ENCODE peak calls at places on chromosomes 6 and 20, in ten cellular contexts. Z is AG04450; B is hepatocyte; G is kidney; V is aorta; N is CD4-positive, CD25-positive, alpha-beta regulatory T cell; C is sigmoid colon; J is pancreas; X is psoas muscle; M is breast epithelium. D is an unnamed sample.

GRCh38 chr6:124282541-124282940 is 478.9 kb downstream of the NKAIN2 start:
- DNase-seq in V (no peak), Z (no peak), N (no peak), C (no peak), J (no peak), M (no peak), B (no peak), X (no peak), G (no peak), D (no peak)

GRCh38 chr20:23874747-23875146 is 4.8 kb downstream of the CST5 start:
- DNase-seq in V (no peak), X (no peak), Z (no peak), C (no peak), G (no peak), J (no peak), M (no peak), B (no peak), N (no peak), D (no peak)

GRCh38 chr6:3309391-3310050 is 50.8 kb downstream of the PSMG4 start:
- DNase-seq in M (no peak), B (no peak), V (no peak), J (peak; percentile 67), C (peak; percentile 30), Z (no peak), G (no peak), X (no peak), N (no peak), D (no peak)

GRCh38 chr6:132830236-132830799 is 15.9 kb downstream of the RPS12 start:
- DNase-seq in N (no peak), B (peak; percentile 54), X (no peak), V (no peak), C (no peak), M (no peak), J (no peak), Z (no peak), G (no peak), D (no peak)

GRCh38 chr20:25486377-25486776 is 78.9 kb downstream of the GINS1 start:
- DNase-seq in C (no peak), X (no peak), G (no peak), N (no peak), B (no peak), J (no peak), Z (peak; percentile 10), M (no peak), V (no peak), D (peak; percentile 44)

GRCh38 chr20:61404311-61404710 is 152.2 kb downstream of the CDH4 start:
- DNase-seq in Z (no peak), M (no peak), J (no peak), V (no peak), C (no peak), B (no peak), X (no peak), G (no peak), N (no peak), D (no peak)

GRCh38 chr20:35560105-35560511 is 18.2 kb downstream of the ERGIC3 start:
- DNase-seq in G (no peak), N (no peak), B (no peak), J (no peak), M (no peak), Z (no peak), C (no peak), X (peak; percentile 32), V (peak; percentile 25), D (no peak)

GRCh38 chr6:129469070-129469662 is 240.8 kb downstream of the ARHGAP18 start:
- DNase-seq in Z (no peak), X (no peak), N (no peak), C (no peak), M (no peak), V (no peak), J (no peak), B (no peak), G (no peak), D (no peak)

GRCh38 chr6:46510656-46511055 is 19.4 kb upstream of the RCAN2 start:
- DNase-seq in G (peak; percentile 53), V (peak; percentile 69), B (no peak), M (no peak), N (no peak), J (no peak), X (no peak), C (no peak), Z (no peak), D (no peak)

GRCh38 chr6:100266512-100266911 is 198.2 kb downstream of the SIM1 start:
- DNase-seq in M (no peak), C (no peak), J (no peak), V (no peak), B (no peak), Z (no peak), X (no peak), G (no peak), N (no peak), D (no peak)

GRCh38 chr6:153167026-153167891 is 36.2 kb upstream of the RGS17 start:
- DNase-seq in Z (peak; percentile 63), X (no peak), V (no peak), G (no peak), J (no peak), N (no peak), C (no peak), B (no peak), M (no peak), D (no peak)

GRCh38 chr6:19024737-19025136 is 637.6 kb downstream of the RNF144B start:
- DNase-seq in V (no peak), Z (no peak), N (peak; percentile 0), M (no peak), J (no peak), B (peak; percentile 79), G (no peak), X (no peak), C (no peak), D (no peak)

GRCh38 chr6:109440325-109441068 is at the start of the genes PPIL6 and SMPD2:
- DNase-seq in J (peak; percentile 94), Z (peak; percentile 58), N (peak; percentile 76), C (peak; percentile 95), M (peak; percentile 76), V (peak; percentile 94), B (peak; percentile 96), G (peak; percentile 96), X (peak; percentile 95), D (peak; percentile 90)

GRCh38 chr20:25549172-25549865 is 36.0 kb downstream of the NINL start:
- DNase-seq in G (no peak), B (no peak), J (no peak), V (no peak), Z (no peak), C (no peak), X (no peak), N (no peak), M (no peak), D (no peak)

GRCh38 chr20:25207960-25208534 is 12.5 kb downstream of the ENTPD6 start:
- DNase-seq in C (no peak), Z (no peak), M (no peak), X (no peak), V (no peak), N (no peak), G (no peak), B (no peak), J (no peak), D (no peak)

GRCh38 chr6:52512199-52512598 is 64.7 kb downstream of the TRAM2 start:
- DNase-seq in Z (peak; percentile 56), G (peak; percentile 72), X (peak; percentile 63), B (peak; percentile 71), M (no peak), C (peak; percentile 89), V (peak; percentile 70), J (no peak), N (no peak), D (peak; percentile 40)

GRCh38 chr6:154246723-154247118 is 109.9 kb downstream of the IPCEF1 start:
- DNase-seq in X (no peak), V (no peak), Z (no peak), J (no peak), M (no peak), G (no peak), B (no peak), N (peak; percentile 42), C (no peak), D (no peak)

GRCh38 chr6:117666881-117667280 is 8.4 kb upstream of the NUS1 start:
- DNase-seq in Z (no peak), N (no peak), J (no peak), C (no peak), X (no peak), B (no peak), G (no peak), M (no peak), V (no peak), D (no peak)

GRCh38 chr6:87074051-87074711 is 20.7 kb downstream of the CGA start:
- DNase-seq in Z (no peak), V (no peak), B (peak; percentile 35), C (no peak), G (no peak), M (no peak), J (no peak), X (no peak), N (no peak), D (no peak)
- H3K27ac ChIP-seq in Z (no peak overlapping the region), V (no peak overlapping the region), B (peak overlapping the region; percentile 74), C (no peak overlapping the region), G (no peak overlapping the region), M (no peak overlapping the region), J (no peak overlapping the region), X (no peak overlapping the region), N (no peak overlapping the region), D (no peak overlapping the region)

DNA sequence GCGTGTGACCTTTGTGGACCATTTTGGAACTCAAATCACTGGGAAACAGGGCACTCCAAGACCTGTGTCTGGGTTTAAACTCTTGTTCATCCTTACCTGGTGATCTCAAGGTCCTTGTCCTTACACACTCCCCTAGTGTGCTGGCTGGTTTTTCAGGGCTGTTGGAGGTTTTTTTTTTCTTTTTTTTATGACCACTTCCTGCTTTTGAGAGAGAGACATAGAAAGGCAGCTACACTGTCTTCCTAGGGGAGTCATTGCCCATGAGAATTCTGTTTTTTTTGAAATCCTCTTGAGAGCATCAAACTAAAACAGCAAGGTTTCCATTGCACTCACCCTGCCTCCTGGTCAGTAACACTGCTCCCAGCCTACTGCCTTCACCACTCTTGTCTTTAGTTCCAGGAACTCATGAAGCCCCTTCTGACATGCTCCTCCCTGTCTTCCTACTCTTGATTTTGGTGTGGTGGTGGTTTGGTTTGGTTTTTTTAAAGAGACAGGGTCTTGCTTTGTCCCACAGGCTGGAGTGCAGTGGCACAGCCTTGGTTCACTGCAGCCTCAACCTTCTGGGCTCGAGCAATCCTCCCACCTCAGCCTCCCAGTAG is 28.6 kb downstream of the PRPH2 start:
- DNase-seq in M (no peak), V (no peak), Z (no peak), X (no peak), G (no peak), C (no peak), J (no peak), B (no peak), N (peak; percentile 68), D (no peak)
- H3K27ac ChIP-seq in M (peak overlapping the region; percentile 72), V (no peak overlapping the region), Z (peak overlapping the region; percentile 42), X (peak overlapping the region; percentile 81), G (no peak overlapping the region), C (peak overlapping the region; percentile 75), J (peak overlapping the region; percentile 0), B (no peak overlapping the region), N (peak overlapping the region; percentile 16), D (peak overlapping the region; percentile 79)

GRCh38 chr6:12791371-12791770 is 74.8 kb downstream of the PHACTR1 start:
- DNase-seq in B (no peak), J (no peak), M (no peak), N (no peak), C (no peak), V (no peak), Z (no peak), X (no peak), G (no peak), D (no peak)
- H3K27ac ChIP-seq in B (no peak overlapping the region), J (no peak overlapping the region), M (no peak overlapping the region), N (no peak overlapping the region), C (no peak overlapping the region), V (no peak overlapping the region), Z (no peak overlapping the region), X (no peak overlapping the region), G (no peak overlapping the region), D (no peak overlapping the region)

GRCh38 chr6:89667872-89668556 is 29.5 kb upstream of the LYRM2 start:
- DNase-seq in Z (no peak), N (no peak), B (no peak), V (no peak), G (no peak), J (no peak), X (no peak), C (no peak), M (no peak), D (no peak)
- H3K27ac ChIP-seq in Z (no peak overlapping the region), N (no peak overlapping the region), B (no peak overlapping the region), V (no peak overlapping the region), G (no peak overlapping the region), J (no peak overlapping the region), X (no peak overlapping the region), C (no peak overlapping the region), M (no peak overlapping the region), D (peak overlapping the region; percentile 1)